ENCODE peak calls at places on chromosome 18, in seven cellular contexts. V is HCT116, Q is A549, M is uterus, J is body of pancreas, K is heart left ventricle, G is sigmoid colon. C is an unnamed sample.

GRCh38 chr18:9690418-9691178 is 17.5 kb upstream of the RAB31 start:
- DNase-seq in V (no peak), Q (no peak), M (no peak), J (no peak), K (no peak), G (no peak), C (no peak)

GRCh38 chr18:68262697-68263293 is 452.1 kb downstream of the TMX3 start:
- DNase-seq in V (no peak), Q (no peak), M (no peak), J (no peak), K (no peak), G (no peak), C (no peak)

GRCh38 chr18:36770315-36770946 is 58.4 kb downstream of the TPGS2 start:
- DNase-seq in V (no peak), Q (no peak), M (no peak), J (no peak), K (no peak), G (no peak), C (no peak)

GRCh38 chr18:3132700-3133099 is 87.1 kb downstream of the MYOM1 start:
- DNase-seq in V (no peak), Q (no peak), M (no peak), J (no peak), K (no peak), G (no peak), C (no peak)

GRCh38 chr18:75438891-75439290 is 11.4 kb upstream of the SMIM21 start:
- DNase-seq in V (no peak), Q (no peak), M (no peak), J (no peak), K (no peak), G (no peak), C (no peak)

GRCh38 chr18:36330435-36331049 is 33.0 kb downstream of the FHOD3 start:
- DNase-seq in V (no peak), Q (no peak), M (no peak), J (no peak), K (no peak), G (no peak), C (no peak)

GRCh38 chr18:48826806-48827205 is 124.0 kb downstream of the SMAD7 start:
- DNase-seq in V (no peak), Q (no peak), M (peak), J (no peak), K (peak), G (peak), C (peak)

GRCh38 chr18:5515007-5515744 is 28.6 kb downstream of the EPB41L3 start:
- DNase-seq in V (no peak), Q (no peak), M (no peak), J (no peak), K (no peak), G (no peak), C (no peak)

GRCh38 chr18:67239826-67240225 is 276.7 kb downstream of the DSEL start:
- DNase-seq in V (no peak), Q (no peak), M (no peak), J (no peak), K (no peak), G (no peak), C (no peak)

GRCh38 chr18:79018911-79019310 is 39.3 kb downstream of the SALL3 start:
- DNase-seq in V (no peak), Q (no peak), M (no peak), J (no peak), K (no peak), G (no peak), C (no peak)

GRCh38 chr18:21763846-21764646 is 23.5 kb downstream of the MIB1 start:
- DNase-seq in V (no peak), Q (no peak), M (no peak), J (no peak), K (no peak), G (no peak), C (no peak)

GRCh38 chr18:79923896-79924585 is 27.4 kb downstream of the SLC66A2 start:
- DNase-seq in V (no peak), Q (no peak), M (peak), J (peak), K (no peak), G (peak), C (peak)

GRCh38 chr18:2902327-2902726 is 55.5 kb downstream of the EMILIN2 start:
- DNase-seq in V (no peak), Q (no peak), M (no peak), J (no peak), K (peak), G (no peak), C (no peak)

GRCh38 chr18:38966846-38967245 is 1401.2 kb upstream of the CELF4 start:
- DNase-seq in V (no peak), Q (no peak), M (no peak), J (no peak), K (no peak), G (no peak), C (no peak)

GRCh38 chr18:61448316-61448715 is 115.1 kb downstream of the CDH20 start:
- DNase-seq in V (no peak), Q (no peak), M (no peak), J (no peak), K (no peak), G (no peak), C (no peak)

GRCh38 chr18:21115519-21116411 is 4.2 kb upstream of the ROCK1 start:
- DNase-seq in V (no peak), Q (no peak), M (no peak), J (no peak), K (no peak), G (no peak), C (no peak)

GRCh38 chr18:63271881-63272299 is 47.7 kb downstream of the BCL2 start:
- DNase-seq in V (no peak), Q (no peak), M (no peak), J (peak), K (peak), G (no peak), C (no peak)

GRCh38 chr18:10261315-10262276 is 192.8 kb upstream of the APCDD1 start:
- DNase-seq in V (no peak), Q (no peak), M (no peak), J (peak), K (no peak), G (no peak), C (no peak)

GRCh38 chr18:10745971-10746370 is 220.1 kb downstream of the NAPG start:
- DNase-seq in V (no peak), Q (no peak), M (no peak), J (no peak), K (no peak), G (no peak), C (no peak)

GRCh38 chr18:25454270-25454659 is 102.3 kb upstream of the ZNF521 start:
- DNase-seq in V (no peak), Q (no peak), M (no peak), J (no peak), K (no peak), G (no peak), C (no peak)

GRCh38 chr18:56921888-56922480 is 224.9 kb upstream of the BOD1L2 start:
- DNase-seq in V (no peak), Q (no peak), M (no peak), J (no peak), K (no peak), G (no peak), C (no peak)
- H3K4me3 ChIP-seq in V (no peak), Q (no peak), M (no peak), J (no peak), K (no peak), G (no peak), C (no peak)

DNA sequence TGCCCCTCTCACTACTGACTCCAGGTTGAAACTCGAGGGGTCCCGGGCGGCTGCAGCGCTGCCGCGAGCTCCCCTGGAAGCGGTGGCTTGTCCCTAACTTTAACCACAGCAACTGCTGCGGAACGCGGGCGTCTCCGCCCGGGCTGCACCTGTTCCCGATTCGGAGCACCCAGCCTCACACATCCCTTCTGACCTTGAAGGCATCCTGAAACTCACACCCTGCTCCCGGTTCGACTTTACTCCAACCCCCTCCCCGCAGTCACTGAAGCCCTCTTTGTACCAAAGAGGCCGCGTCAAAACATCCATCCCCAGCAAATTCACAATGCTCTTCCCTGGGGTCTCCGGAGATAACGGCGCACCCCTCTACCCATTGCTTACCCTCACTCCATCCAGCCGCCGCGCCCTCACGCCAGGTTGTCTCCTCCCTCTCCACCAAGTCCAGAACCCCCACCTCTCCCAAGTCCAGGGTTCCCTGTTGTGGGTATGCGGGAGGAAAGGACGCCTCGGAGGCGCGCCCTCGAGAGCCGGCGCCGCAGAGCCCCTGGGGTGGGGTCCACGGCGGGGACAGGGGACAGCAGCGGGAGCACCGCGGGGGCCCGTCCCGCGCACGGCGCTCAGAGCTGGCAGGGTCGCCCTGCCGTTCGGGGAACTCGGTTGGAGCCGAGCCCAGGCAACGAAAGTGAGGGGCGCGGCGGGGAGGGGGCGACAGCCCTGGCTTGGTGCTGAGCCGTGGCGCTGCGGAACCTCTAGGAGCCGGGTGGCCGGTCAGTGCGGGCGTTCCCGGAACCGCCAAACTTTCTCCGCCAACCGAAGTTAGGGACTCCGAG is 938 bp downstream of the MYO5B start:
- DNase-seq in V (no peak), Q (no peak), M (no peak), J (peak), K (no peak), G (no peak), C (peak)
- H3K27ac ChIP-seq in V (peak), Q (no peak), M (no peak), J (peak), K (no peak), G (no peak), C (no peak)

GRCh38 chr18:11851156-11852047 is at the start of gene CHMP1B:
- DNase-seq in V (peak), Q (peak), M (peak), J (peak), K (peak), G (peak), C (peak)

GRCh38 chr18:11850821-11851155 is 425 bp upstream of the CHMP1B start:
- DNase-seq in V (no peak), Q (no peak), M (no peak), J (no peak), K (no peak), G (no peak), C (no peak)

GRCh38 chr18:11849279-11849678 is 1.9 kb upstream of the CHMP1B start:
- DNase-seq in V (no peak), Q (no peak), M (no peak), J (no peak), K (no peak), G (no peak), C (no peak)

GRCh38 chr18:11852048-11852341 is 782 bp downstream of the CHMP1B start:
- DNase-seq in V (no peak), Q (no peak), M (no peak), J (no peak), K (no peak), G (no peak), C (no peak)

GRCh38 chr18:11849845-11850747 is 1.1 kb upstream of the CHMP1B start:
- DNase-seq in V (peak), Q (peak), M (peak), J (peak), K (peak), G (peak), C (peak)
- TF ChIP-seq POLR2A in V (no peak), Q (no peak), M (no peak), J (peak), K (peak), G (no peak), C (no peak)

DNA sequence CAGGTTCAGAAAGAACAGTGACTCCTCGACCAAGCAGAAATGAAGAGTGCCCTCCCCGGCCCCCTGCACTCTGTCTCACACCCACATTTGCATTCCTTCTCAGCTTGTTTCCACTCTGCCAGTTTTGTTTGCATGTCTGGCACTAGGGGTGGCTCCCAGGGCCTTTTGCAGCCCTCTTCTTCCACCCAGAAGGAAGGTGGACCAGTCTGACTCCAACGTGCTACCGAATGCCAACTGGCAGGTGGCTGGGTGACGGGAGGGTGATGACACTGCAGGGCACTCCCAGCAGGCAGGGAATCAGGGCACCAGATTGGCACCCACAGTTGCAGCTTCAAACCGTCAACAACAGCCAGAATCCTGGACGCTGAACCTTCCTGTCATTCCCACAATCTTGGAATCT is 371.1 kb downstream of the TXNL1 start:
- DNase-seq in V (no peak), Q (no peak), M (no peak), J (no peak), K (peak), G (peak), C (no peak)
- H3K4me3 ChIP-seq in V (no peak), Q (no peak), M (no peak), J (no peak), K (no peak), G (no peak), C (no peak)

DNA sequence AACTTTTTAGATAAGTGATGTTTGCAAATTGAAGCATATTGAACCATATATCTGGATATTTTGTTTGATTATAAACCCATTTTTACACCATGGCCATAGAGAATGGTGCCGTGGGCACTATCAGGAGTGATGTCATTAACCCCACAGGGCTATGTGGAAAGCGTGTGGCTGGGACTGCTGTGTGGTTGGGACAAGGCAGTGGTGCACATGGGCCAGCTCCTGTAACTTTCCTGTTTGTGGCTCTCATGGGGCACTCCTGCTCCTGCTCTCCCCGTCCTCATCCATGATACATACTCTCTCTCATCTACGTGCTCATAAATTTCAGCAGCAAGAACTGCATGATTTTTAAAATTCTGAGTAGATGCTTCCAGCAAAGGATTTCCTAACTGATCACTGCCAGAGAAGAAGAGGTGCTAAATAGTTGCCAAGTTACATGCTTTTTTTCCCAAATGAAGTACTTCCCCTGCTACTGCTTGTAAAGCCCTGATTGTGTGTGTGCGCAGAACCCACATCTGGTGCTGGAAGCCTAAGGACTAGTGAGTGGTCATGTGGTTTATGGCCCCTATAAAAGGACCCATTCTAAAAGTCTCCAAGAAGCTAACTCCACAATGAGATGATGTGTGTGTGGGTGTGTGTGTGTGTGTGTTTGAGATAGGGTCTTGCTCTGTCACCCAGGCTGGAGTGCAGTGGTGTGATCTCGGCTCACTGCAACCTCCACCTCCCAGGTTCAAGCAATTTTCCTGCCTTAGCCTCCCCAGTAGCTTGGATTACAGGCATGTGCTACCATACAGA is 240.9 kb downstream of the NEDD4L start:
- DNase-seq in V (no peak), Q (no peak), M (no peak), J (peak), K (no peak), G (no peak), C (no peak)
- H3K27ac ChIP-seq in V (no peak), Q (peak), M (no peak), J (peak), K (peak), G (no peak), C (no peak)

C was measured in ovary.